ENCODE peak calls at places on chromosomes 16 and 17, in five cellular contexts. J is fibroblast of villous mesenchyme, D is prostate gland, E is cardiac muscle cell, P is brain microvascular endothelial cell. M is an unnamed sample.

GRCh38 chr16:1078579-1079021 is 6.1 kb downstream of the SSTR5 start:
- DNase-seq in P (peak), D (peak), E (peak), J (peak), M (peak)

GRCh38 chr17:82716383-82717181 is at the start of gene FN3KRP:
- DNase-seq in E (peak), D (peak), P (peak), J (peak), M (peak)

GRCh38 chr16:5615868-5616642 is 518.5 kb upstream of the EEF2KMT start:
- DNase-seq in D (no peak), E (peak), J (no peak), P (no peak), M (no peak)

GRCh38 chr16:70395345-70395901 is 43.5 kb downstream of the ST3GAL2 start:
- DNase-seq in E (peak), P (peak), J (peak), D (peak), M (peak)

GRCh38 chr16:71674229-71674628 is 48.2 kb downstream of the MARVELD3 start:
- DNase-seq in E (no peak), P (no peak), J (no peak), D (no peak), M (no peak)

GRCh38 chr16:336269-336668 is 16.3 kb downstream of the AXIN1 start:
- DNase-seq in P (no peak), E (no peak), D (no peak), J (no peak), M (no peak)

GRCh38 chr17:68248199-68248825 is 469 bp downstream of the AMZ2 start:
- DNase-seq in E (peak), D (peak), P (peak), J (peak), M (peak)

GRCh38 chr17:7745748-7746470 is 28.4 kb downstream of the DNAH2 start:
- DNase-seq in E (peak), D (no peak), P (peak), J (peak), M (peak)

GRCh38 chr17:81566461-81567126 is 14.4 kb upstream of the FAAP100 start:
- DNase-seq in P (peak), J (peak), E (peak), D (peak), M (peak)

GRCh38 chr16:793414-793813 is 5.0 kb downstream of the CHTF18 start:
- DNase-seq in J (no peak), D (no peak), E (no peak), P (no peak), M (no peak)

GRCh38 chr16:27174007-27174406 is 29.3 kb upstream of the KDM8 start:
- DNase-seq in E (no peak), P (no peak), D (peak), J (no peak), M (no peak)

GRCh38 chr16:85912271-85912974 is 13.5 kb downstream of the IRF8 start:
- DNase-seq in D (no peak), J (peak), E (peak), P (peak), M (peak)

GRCh38 chr16:56689171-56689570 is 6.9 kb downstream of the MT1X start:
- DNase-seq in J (no peak), E (no peak), P (no peak), D (no peak), M (no peak)

GRCh38 chr17:61805399-61805798 is 57.9 kb downstream of the BRIP1 start:
- DNase-seq in E (peak), P (peak), J (peak), D (no peak), M (peak)

GRCh38 chr17:60372790-60373483 is 19.0 kb downstream of the USP32 start:
- DNase-seq in J (peak), D (no peak), E (peak), P (peak), M (peak)

GRCh38 chr17:12973496-12974318 is 44.1 kb downstream of the ELAC2 start:
- DNase-seq in P (no peak), J (no peak), D (no peak), E (peak), M (no peak)

GRCh38 chr16:85612191-85612800 is 826 bp upstream of the GSE1 start:
- DNase-seq in E (peak), D (peak), J (peak), P (peak), M (peak)

GRCh38 chr17:78168906-78169793 is 769 bp downstream of the SYNGR2 start:
- DNase-seq in E (no peak), J (peak), P (peak), D (peak), M (no peak)

GRCh38 chr16:12358898-12359297 is 382.4 kb downstream of the SNX29 start:
- DNase-seq in D (no peak), J (no peak), E (no peak), P (no peak), M (no peak)

GRCh38 chr17:57268176-57268575 is 11.9 kb downstream of the MSI2 start:
- DNase-seq in E (no peak), J (no peak), D (no peak), P (no peak), M (no peak)
- TF ChIP-seq CTCF in E (no peak), J (no peak), D (no peak), P (no peak), M (no peak)

GRCh38 chr16:64065523-64065922 is 1056.3 kb downstream of the CDH11 start:
- DNase-seq in J (no peak), P (no peak), E (no peak), D (no peak), M (no peak)
- H3K4me3 ChIP-seq in J (no peak), P (no peak), E (no peak), D (no peak), M (no peak)

DNA sequence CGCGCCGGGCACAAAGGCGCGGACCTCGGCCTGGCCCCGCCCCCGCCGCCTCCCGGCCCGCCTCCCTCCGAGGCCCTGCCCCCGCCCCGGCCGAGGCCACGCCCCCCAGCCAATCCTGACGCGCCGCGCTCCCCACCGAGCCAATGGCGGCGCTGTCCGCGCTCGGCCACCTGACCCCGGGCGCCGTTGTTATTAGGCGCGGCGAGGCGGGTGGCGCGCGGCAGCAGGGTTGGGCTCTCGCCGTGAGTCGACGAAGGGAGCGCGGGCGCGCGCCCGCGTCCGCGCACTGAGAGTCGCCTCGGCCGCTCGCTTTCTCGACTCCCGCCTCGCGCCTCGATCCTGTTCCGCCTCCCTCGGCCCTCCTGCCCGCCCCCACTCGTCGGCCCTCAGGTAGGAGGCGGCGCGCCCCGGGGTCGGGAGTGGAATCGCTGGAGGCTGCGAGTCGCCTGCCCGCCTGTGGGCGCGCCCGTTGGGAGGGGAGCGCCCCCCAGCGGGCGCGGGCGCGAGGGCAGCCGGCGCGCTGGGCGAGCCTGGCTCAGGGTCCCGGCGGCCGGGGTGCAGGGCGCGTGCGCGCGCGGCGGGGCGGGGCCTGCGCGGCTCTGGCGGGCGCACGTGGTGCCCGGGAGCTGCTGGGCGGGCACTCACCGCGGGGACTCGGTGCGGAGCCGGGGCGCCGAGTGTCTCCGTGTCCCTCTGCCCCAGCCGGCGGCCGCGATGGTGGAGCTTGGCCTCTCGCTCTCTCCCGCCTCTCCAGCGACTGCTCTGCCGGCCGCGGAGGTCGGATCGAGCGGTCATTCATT is 405 bp upstream of the CBLN1 start:
- DNase-seq in D (peak), J (peak), E (peak), P (peak), M (peak)
- TF ChIP-seq CTCF in D (no peak), J (no peak), E (peak), P (no peak), M (no peak)

DNA sequence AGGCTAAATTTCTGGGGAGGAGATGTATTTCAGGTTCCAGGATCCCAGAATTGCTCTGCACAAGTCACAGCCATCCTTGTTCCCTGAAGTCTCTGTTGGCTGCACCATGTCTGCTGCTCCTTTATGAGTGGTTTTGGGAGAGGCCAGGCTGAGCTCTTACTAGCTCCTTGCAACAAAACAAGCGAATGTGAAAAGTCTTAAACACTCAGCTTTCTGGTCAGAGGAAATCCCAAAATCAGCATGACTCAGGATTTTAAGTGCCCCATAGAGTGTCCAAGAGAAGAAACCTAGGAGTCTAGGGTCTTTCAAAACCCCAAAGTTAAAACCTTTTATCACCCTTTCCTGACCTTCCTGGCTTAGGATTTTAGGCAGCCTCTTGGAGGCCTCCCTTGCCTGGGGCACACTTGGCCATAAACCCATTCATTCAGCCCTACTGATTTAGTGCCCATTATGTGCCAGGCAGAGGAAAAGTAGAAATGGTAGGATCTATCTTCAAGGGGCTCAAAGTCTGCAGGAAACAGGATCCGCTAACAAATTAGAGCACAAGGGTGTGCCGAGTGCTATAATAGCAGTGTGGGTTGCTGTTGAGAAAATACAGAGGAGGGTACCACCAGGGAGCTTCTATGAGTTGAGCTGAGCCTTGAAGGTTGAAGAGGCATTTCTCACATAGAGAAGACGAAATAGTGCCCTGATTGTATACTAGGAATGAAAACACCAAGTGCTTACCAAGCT is 36.9 kb downstream of the SOST start:
- DNase-seq in D (no peak), J (peak), P (no peak), E (peak), M (no peak)
- H3K4me3 ChIP-seq in D (no peak), J (no peak), P (no peak), E (no peak), M (no peak)

GRCh38 chr16:30352488-30353401 is 2.4 kb downstream of the CD2BP2 start:
- DNase-seq in E (no peak), D (no peak), J (no peak), P (no peak), M (no peak)
- TF ChIP-seq CTCF in E (peak), D (no peak), J (no peak), P (peak), M (peak)

GRCh38 chr17:1379930-1380313 is 20.1 kb downstream of the YWHAE start:
- DNase-seq in J (no peak), D (no peak), E (no peak), P (no peak), M (no peak)
- H3K4me3 ChIP-seq in J (no peak), D (no peak), E (no peak), P (no peak), M (no peak)